ENCODE peak calls at places on chromosomes 7 and 10, in seven cellular contexts. N is H1, P is H9, K is GM23338, A is keratinocyte, B is fibroblast of lung, H is IMR-90. O is an unnamed sample.

GRCh38 chr10:76626406-76626805 is 1011.2 kb downstream of the KCNMA1 start:
- DNase-seq in N (no peak), P (no peak), K (no peak), A (no peak), B (no peak), H (no peak), O (no peak)

GRCh38 chr10:89915021-89915420 is 213.6 kb downstream of the KIF20B start:
- DNase-seq in N (no peak), P (no peak), K (no peak), A (no peak), B (no peak), H (no peak), O (no peak)

GRCh38 chr7:90594791-90595317 is 1.3 kb upstream of the CDK14 start:
- DNase-seq in N (peak; percentile 63), P (peak; percentile 53), K (peak; percentile 84), A (no peak), B (peak; percentile 83), H (peak; percentile 91), O (peak; percentile 94)

GRCh38 chr7:105209870-105210269 is 178.9 kb downstream of the SRPK2 start:
- DNase-seq in N (no peak), P (no peak), K (no peak), A (no peak), B (peak; percentile 21), H (peak; percentile 20), O (no peak)

GRCh38 chr7:108813247-108814014 is 243.8 kb downstream of the DNAJB9 start:
- DNase-seq in N (no peak), P (peak; percentile 28), K (peak; percentile 49), A (no peak), B (no peak), H (no peak), O (no peak)

GRCh38 chr7:109552017-109552416 is 982.3 kb downstream of the DNAJB9 start:
- DNase-seq in N (no peak), P (no peak), K (no peak), A (no peak), B (no peak), H (no peak), O (no peak)

GRCh38 chr10:33201056-33201780 is 133.2 kb downstream of the NRP1 start:
- DNase-seq in N (no peak), P (no peak), K (no peak), A (no peak), B (no peak), H (no peak), O (no peak)

GRCh38 chr10:13489035-13489434 is 39.8 kb downstream of the BEND7 start:
- DNase-seq in N (no peak), P (no peak), K (peak; percentile 37), A (no peak), B (no peak), H (no peak), O (no peak)

GRCh38 chr7:26105206-26105605 is 46.8 kb upstream of the NFE2L3 start:
- DNase-seq in N (no peak), P (no peak), K (no peak), A (no peak), B (no peak), H (no peak), O (no peak)

GRCh38 chr7:22657479-22657878 is 69.5 kb upstream of the IL6 start:
- DNase-seq in N (no peak), P (no peak), K (no peak), A (no peak), B (peak; percentile 36), H (no peak), O (no peak)

GRCh38 chr7:14207154-14207553 is 217.7 kb upstream of the ETV1 start:
- DNase-seq in N (no peak), P (no peak), K (no peak), A (no peak), B (no peak), H (no peak), O (no peak)

GRCh38 chr7:85156661-85157213 is 30.1 kb downstream of the SEMA3D start:
- DNase-seq in N (no peak), P (no peak), K (no peak), A (no peak), B (no peak), H (no peak), O (no peak)

GRCh38 chr10:123926401-123927264 is 35.0 kb upstream of the CPXM2 start:
- DNase-seq in N (no peak), P (no peak), K (no peak), A (peak; percentile 13), B (no peak), H (peak; percentile 1), O (no peak)

GRCh38 chr7:158487546-158488224 is 99.9 kb downstream of the PTPRN2 start:
- DNase-seq in N (no peak), P (no peak), K (no peak), A (no peak), B (no peak), H (no peak), O (no peak)

GRCh38 chr10:59799421-59799820 is 46.2 kb upstream of the MRLN start:
- DNase-seq in N (no peak), P (no peak), K (no peak), A (no peak), B (no peak), H (no peak), O (peak; percentile 14)

GRCh38 chr7:50446542-50446960 is 3.6 kb downstream of the FIGNL1 start:
- DNase-seq in N (no peak), P (no peak), K (no peak), A (peak; percentile 96), B (peak; percentile 72), H (peak; percentile 76), O (no peak)

GRCh38 chr10:3239066-3239919 is 66.7 kb upstream of the PITRM1 start:
- DNase-seq in N (peak; percentile 58), P (peak; percentile 80), K (peak; percentile 75), A (no peak), B (peak; percentile 85), H (peak; percentile 68), O (peak; percentile 91)

GRCh38 chr10:52488606-52489485 is 174.8 kb downstream of the DKK1 start:
- DNase-seq in N (no peak), P (no peak), K (peak; percentile 63), A (no peak), B (peak; percentile 70), H (peak; percentile 61), O (no peak)

GRCh38 chr10:52484426-52485065 is 170.5 kb downstream of the DKK1 start:
- DNase-seq in N (no peak), P (no peak), K (no peak), A (no peak), B (no peak), H (no peak), O (no peak)

GRCh38 chr10:52485486-52485885 is 171.4 kb downstream of the DKK1 start:
- DNase-seq in N (no peak), P (no peak), K (no peak), A (no peak), B (no peak), H (no peak), O (no peak)

GRCh38 chr10:52483587-52483986 is 169.5 kb downstream of the DKK1 start:
- DNase-seq in N (no peak), P (no peak), K (no peak), A (no peak), B (no peak), H (no peak), O (no peak)

GRCh38 chr10:52486840-52487611 is 172.9 kb downstream of the DKK1 start:
- DNase-seq in N (no peak), P (no peak), K (no peak), A (peak; percentile 13), B (peak; percentile 81), H (peak; percentile 92), O (peak; percentile 82)
- H2AFZ ChIP-seq in N (no peak overlapping the region), P (no peak overlapping the region), K (no peak overlapping the region), A (peak overlapping the region; percentile 35), B (no peak overlapping the region), H (no peak overlapping the region), O (no peak overlapping the region)

DNA sequence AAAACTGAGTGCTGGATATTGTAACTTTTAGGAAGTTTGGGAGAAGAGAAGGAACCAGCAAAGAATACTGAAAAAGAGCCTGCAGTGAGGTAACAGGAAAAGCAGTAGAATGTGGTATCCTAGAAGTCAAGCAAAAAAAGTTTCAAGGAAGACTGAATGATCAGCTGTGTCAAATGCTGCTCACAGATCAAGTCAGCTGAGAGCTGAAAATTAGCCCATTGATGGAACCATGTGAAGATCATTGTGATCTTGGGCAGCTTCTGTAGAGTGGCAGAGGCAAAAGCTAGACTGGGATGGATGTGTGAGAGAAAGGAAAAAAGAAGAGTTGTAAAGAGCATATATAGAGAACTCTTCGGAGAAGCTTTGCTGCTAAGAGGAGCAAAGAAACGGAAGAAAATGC is 315.4 kb upstream of the BMPER start:
- DNase-seq in N (no peak), P (no peak), K (no peak), A (no peak), B (no peak), H (no peak), O (no peak)
- TF ChIP-seq CTCF in N (no peak), P (no peak), K (no peak), A (no peak), B (no peak), H (no peak), O (no peak)

GRCh38 chr10:114034943-114035645 is 8.6 kb upstream of the ADRB1 start:
- DNase-seq in N (no peak), P (no peak), K (no peak), A (no peak), B (no peak), H (no peak), O (no peak)
- H3K4me2 ChIP-seq in N (no peak overlapping the region), P (no peak overlapping the region), K (no peak overlapping the region), A (no peak overlapping the region), B (no peak overlapping the region), H (no peak overlapping the region), O (no peak overlapping the region)

DNA sequence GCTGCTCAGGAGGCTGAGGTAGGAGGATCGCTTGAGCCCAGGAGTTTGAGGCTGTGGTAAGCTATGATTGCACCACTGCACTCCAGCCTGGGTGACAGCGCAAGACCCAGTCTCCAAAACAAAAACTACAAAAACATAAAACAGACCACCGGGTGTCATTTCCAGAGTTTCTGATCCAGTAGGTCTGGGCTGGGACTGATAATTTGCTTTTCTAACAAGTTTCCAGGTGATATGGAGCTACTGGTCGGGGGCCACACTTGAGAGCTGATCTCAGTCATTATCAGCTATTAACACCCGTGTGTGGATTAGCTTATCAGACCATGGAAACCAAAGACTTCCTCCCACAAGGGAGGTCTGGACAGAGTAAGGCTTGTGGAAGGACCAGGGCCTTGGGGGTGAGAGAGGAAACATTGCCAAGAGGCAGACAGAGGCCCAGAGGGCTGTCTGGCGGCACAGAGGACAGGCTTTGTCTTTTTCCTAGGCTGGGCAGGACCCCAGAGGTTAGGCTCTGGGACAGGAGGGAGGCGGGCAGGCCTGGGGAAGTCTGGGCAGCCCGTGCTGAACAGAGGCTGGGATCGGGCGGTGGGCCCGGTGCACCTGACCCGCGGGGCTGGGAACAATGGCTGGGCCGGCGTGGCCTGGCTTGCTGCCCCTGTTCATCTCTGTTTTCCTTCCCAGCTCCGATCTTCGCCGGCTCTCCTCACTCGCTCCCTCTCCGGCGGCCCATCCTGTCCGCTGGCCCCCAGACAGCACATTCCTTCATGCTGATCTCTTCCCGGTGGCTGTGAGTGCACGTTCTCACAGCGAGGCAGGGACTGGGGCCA is 25.2 kb downstream of the TMEM270 start:
- DNase-seq in N (no peak), P (peak; percentile 60), K (peak; percentile 47), A (no peak), B (peak; percentile 47), H (peak; percentile 64), O (peak; percentile 96)
- H2AFZ ChIP-seq in N (peak overlapping the region; percentile 43), P (no peak overlapping the region), K (peak overlapping the region; percentile 96), A (no peak overlapping the region), B (no peak overlapping the region), H (peak overlapping the region; percentile 97), O (peak overlapping the region; percentile 60)

GRCh38 chr10:53209941-53210611 is 437.5 kb upstream of the MBL2 start:
- DNase-seq in N (peak; percentile 9), P (peak; percentile 38), K (peak; percentile 75), A (no peak), B (peak; percentile 42), H (peak; percentile 4), O (no peak)
- TF ChIP-seq CTCF in N (peak; percentile 56), P (peak; percentile 85), K (peak; percentile 92), A (peak; percentile 52), B (no peak), H (peak; percentile 29), O (no peak)

GRCh38 chr7:32427769-32428291 is 62.4 kb downstream of the LSM5 start:
- DNase-seq in N (peak; percentile 87), P (peak; percentile 93), K (peak; percentile 99), A (peak; percentile 32), B (peak; percentile 76), H (peak; percentile 75), O (peak; percentile 92)
- H3K4me2 ChIP-seq in N (peak overlapping the region; percentile 80), P (peak overlapping the region; percentile 86), K (peak overlapping the region; percentile 93), A (no peak overlapping the region), B (no peak overlapping the region), H (no peak overlapping the region), O (no peak overlapping the region)